ENCODE peak calls at places on chromosomes 2 and 18, in six cellular contexts. P, V, F, G, I and X are unnamed samples.

GRCh38 chr2:189208254-189208653 is 28.7 kb upstream of the COL5A2 start:
- DNase-seq in P (no peak), V (no peak), F (no peak), G (no peak), I (no peak), X (no peak)

GRCh38 chr18:37434161-37434860 is 131.3 kb downstream of the CELF4 start:
- DNase-seq in P (no peak), V (no peak), F (no peak), G (no peak), I (no peak), X (no peak)

GRCh38 chr2:171025199-171025598 is 96.1 kb downstream of the GORASP2 start:
- DNase-seq in P (no peak), V (no peak), F (no peak), G (no peak), I (no peak), X (no peak)

GRCh38 chr2:96138146-96139145 is at the start of gene ASTL:
- DNase-seq in P (no peak), V (peak), F (no peak), G (peak), I (no peak), X (peak)

GRCh38 chr18:23964282-23965238 is 50.0 kb upstream of the TTC39C start:
- DNase-seq in P (no peak), V (no peak), F (no peak), G (no peak), I (no peak), X (peak)

GRCh38 chr2:111119004-111119846 is 1.5 kb upstream of the BCL2L11 start:
- DNase-seq in P (peak), V (no peak), F (peak), G (peak), I (peak), X (peak)

GRCh38 chr2:179562330-179562885 is 297.8 kb upstream of the SESTD1 start:
- DNase-seq in P (no peak), V (no peak), F (peak), G (no peak), I (no peak), X (no peak)

GRCh38 chr2:68889021-68889420 is 17.8 kb upstream of the BMP10 start:
- DNase-seq in P (no peak), V (no peak), F (no peak), G (no peak), I (no peak), X (no peak)

GRCh38 chr2:238811293-238811692 is 36.6 kb upstream of the TWIST2 start:
- DNase-seq in P (no peak), V (no peak), F (no peak), G (no peak), I (no peak), X (no peak)

GRCh38 chr18:12029786-12030571 is 48.7 kb downstream of the IMPA2 start:
- DNase-seq in P (no peak), V (no peak), F (no peak), G (no peak), I (peak), X (no peak)

GRCh38 chr18:48575658-48576453 is 37.0 kb downstream of the CTIF start:
- DNase-seq in P (no peak), V (no peak), F (peak), G (peak), I (no peak), X (no peak)

GRCh38 chr2:21552999-21553398 is 429.2 kb downstream of the TDRD15 start:
- DNase-seq in P (no peak), V (no peak), F (no peak), G (no peak), I (no peak), X (no peak)

GRCh38 chr2:105744909-105745853 is at the start of gene NCK2:
- DNase-seq in P (peak), V (peak), F (no peak), G (peak), I (peak), X (peak)

GRCh38 chr2:168212866-168213265 is 34.5 kb downstream of the STK39 start:
- DNase-seq in P (no peak), V (no peak), F (no peak), G (no peak), I (no peak), X (no peak)

GRCh38 chr2:219029829-219030165 is 11.5 kb downstream of the CFAP65 start:
- DNase-seq in P (peak), V (peak), F (peak), G (peak), I (peak), X (peak)

GRCh38 chr2:207885010-207885409 is 115.3 kb upstream of the FZD5 start:
- DNase-seq in P (no peak), V (peak), F (no peak), G (no peak), I (no peak), X (no peak)

GRCh38 chr2:78553866-78554647 is 471.4 kb upstream of the REG3G start:
- DNase-seq in P (no peak), V (no peak), F (no peak), G (no peak), I (no peak), X (no peak)

DNA sequence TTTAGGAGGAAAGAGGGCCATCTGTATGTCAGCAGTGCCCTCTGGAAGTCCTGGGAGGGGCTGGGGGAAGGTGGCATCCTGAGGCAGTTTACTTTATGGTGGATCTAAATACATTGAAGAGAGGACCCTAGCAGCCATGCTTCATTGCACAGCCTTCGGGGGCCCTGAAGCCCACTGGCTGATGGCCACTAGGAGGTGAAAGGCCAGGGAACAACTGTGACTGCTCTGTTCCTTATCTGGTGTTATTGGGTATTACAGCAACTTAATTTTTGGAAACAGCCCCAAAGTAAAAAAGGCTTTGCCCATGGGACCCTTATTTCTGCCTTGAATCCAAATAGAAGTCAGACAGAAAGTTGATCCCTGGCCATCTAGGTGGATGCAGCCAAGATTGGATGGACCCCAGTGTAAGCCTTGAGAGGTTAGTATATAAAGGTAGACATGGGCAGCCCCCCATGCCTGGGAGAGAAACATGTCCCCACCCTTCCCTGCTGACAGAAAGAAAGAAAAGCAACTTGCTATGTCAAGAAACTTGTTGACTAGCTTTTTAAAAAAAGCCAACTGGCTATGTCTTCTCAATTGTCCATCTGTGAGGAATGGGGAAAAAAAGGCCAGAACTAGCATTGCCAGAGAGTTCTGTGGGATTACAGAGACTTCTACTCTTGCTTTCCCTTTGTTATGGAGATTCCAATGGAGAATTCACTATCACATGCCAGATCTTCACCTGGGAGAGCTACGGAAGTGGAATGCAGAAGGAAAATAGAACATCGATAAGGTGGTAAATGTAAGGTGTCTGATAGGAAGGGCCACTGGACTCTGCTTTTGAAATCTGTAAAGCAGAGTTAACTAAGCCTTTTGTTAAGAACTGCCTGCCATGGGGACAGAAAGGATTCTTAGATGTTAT is 58.6 kb upstream of the OSR1 start:
- DNase-seq in P (no peak), V (no peak), F (no peak), G (no peak), I (no peak), X (no peak)
- TF ChIP-seq POLR2A in P (no peak), V (no peak), F (no peak), G (no peak), I (no peak), X (no peak)

DNA sequence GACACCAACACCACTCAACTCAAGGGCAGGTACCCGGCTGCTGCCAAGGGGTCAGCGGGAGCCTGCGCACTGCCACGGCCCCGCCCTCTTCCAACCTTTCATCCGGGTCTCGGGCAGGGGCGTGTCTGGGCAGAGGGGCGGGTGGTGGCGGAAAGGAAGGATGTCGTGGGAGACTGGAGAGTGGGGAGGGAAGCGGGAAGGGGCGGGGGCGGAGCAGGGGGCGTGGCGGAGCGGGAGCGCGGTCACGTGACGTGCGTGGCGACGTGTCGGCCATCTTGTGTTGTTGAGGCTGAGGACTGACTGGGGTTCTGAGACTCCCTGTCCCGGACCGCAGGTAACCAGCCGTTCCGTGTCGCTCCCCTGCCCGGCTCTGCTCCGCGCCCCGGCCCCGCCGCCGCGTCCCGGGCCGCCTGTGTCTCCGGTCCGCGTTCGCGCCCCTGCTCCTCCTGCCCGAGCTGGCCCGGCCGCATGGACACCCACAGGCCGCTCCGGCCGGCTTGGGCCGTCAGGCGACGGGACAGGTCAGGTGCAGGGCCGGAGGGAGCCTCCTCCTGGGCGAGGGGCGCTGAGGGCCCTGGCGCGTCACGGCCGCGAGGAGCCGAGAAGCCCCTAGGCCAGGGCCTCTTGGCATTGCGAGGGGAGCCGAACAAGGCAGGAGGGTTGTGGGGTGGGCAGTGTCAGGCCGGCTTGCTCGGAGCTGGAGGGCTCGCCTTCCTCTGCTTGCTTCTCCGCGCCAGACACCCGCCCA is at the start of gene GIGYF2:
- DNase-seq in P (peak), V (peak), F (peak), G (peak), I (peak), X (peak)
- TF ChIP-seq POLR2A in P (peak), V (no peak), F (peak), G (no peak), I (peak), X (peak)

DNA sequence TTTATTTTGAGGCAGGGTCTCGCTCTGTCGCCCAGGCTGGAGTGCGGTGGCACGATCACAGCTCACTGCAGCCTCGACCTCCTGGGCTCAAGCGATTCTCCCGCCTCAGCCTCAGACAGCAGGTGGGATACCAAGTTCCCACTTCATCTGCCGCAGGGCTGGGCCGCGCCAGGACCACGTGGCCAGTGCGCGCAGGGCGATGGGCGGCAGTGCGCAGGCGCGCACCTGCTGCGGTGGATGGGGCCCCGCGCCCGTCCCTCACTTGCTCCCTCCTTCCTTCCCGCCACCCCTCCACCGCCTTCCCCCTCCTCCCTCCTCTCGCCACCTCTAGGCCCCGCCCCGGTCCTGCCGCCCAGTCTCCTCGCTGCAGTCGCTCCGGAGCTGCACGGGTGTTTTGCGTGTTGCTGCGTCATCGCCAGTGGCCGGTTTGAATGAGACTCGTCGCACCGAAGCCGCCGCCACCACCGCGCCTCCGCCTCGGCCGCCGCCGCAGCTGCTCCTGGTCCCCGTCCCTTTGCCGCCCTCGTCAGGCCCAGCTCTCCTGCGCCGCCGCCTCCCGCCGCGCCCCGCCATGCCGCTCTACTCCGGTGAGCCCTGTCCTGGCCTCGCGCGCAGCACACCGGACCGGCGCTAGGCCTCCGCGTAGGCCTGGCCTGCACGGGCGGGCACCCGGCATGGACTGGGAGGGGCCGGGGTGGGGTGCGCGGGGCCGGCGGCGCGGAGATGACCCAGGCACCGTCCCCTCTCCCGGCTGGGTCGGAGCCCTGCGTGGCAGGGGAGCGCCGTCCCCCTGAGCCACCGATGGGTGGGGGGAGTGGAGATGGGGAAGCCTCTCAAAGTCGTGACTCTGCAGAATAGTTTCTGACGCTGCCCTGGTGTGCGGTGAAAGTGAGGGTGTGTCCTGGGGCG is at the start of gene USP14:
- DNase-seq in P (peak), V (peak), F (peak), G (peak), I (peak), X (peak)
- TF ChIP-seq POLR2A in P (peak), V (peak), F (peak), G (peak), I (peak), X (peak)

GRCh38 chr2:60046529-60046928 is 506.9 kb downstream of the BCL11A start:
- DNase-seq in P (no peak), V (no peak), F (no peak), G (no peak), I (no peak), X (no peak)
- TF ChIP-seq POLR2A in P (no peak), V (no peak), F (no peak), G (no peak), I (no peak), X (no peak)

DNA sequence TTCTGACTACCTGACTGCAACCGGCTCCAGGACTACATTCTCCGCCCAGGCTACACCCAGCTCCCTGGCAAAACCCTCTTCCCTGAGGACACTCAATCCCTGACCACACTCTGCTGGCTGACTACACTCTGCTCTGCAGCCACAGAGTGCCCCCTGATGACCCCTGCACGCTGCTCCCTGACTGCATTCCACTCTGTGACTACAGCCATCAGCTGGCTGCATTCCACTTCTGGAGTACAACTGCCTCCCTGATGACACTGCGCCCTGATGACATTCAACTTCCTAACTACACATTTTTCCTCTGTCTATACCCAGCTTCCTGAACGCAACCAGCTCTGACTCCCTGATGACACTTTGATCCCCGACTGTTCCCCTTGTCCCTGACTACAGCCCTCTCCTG is 71.3 kb upstream of the NRXN1 start:
- DNase-seq in P (no peak), V (peak), F (peak), G (peak), I (peak), X (no peak)
- TF ChIP-seq POLR2A in P (no peak), V (no peak), F (no peak), G (no peak), I (no peak), X (no peak)

GRCh38 chr2:37205689-37206341 is 9.5 kb downstream of the CEBPZOS start:
- DNase-seq in P (no peak), V (no peak), F (no peak), G (no peak), I (no peak), X (no peak)
- TF ChIP-seq POLR2A in P (no peak), V (no peak), F (no peak), G (no peak), I (no peak), X (no peak)

GRCh38 chr2:230969673-230970015 is 26.3 kb upstream of the SPATA3 start:
- DNase-seq in P (no peak), V (no peak), F (no peak), G (no peak), I (no peak), X (no peak)
- TF ChIP-seq POLR2A in P (no peak), V (no peak), F (no peak), G (no peak), I (no peak), X (no peak)